ENCODE peak calls at places on chromosomes 2 and 18, in six cellular contexts. I, A, B, H, T and Z are unnamed samples.

GRCh38 chr2:136075466-136075865 is 42.5 kb downstream of the CXCR4 start:
- DNase-seq in T (no peak), B (no peak), A (no peak), H (no peak), I (no peak), Z (no peak)

GRCh38 chr18:63271881-63272299 is 47.7 kb downstream of the BCL2 start:
- DNase-seq in T (no peak), B (no peak), I (no peak), A (no peak), H (no peak), Z (no peak)

GRCh38 chr2:120544522-120544921 is 191.1 kb upstream of the GLI2 start:
- DNase-seq in H (no peak), I (no peak), T (no peak), B (no peak), A (no peak), Z (no peak)

GRCh38 chr2:120828832-120829632 is 93.4 kb downstream of the GLI2 start:
- DNase-seq in A (no peak), I (no peak), H (no peak), B (no peak), T (no peak), Z (no peak)

GRCh38 chr2:237987263-237987662 is 20.4 kb downstream of the UBE2F start:
- DNase-seq in T (no peak), B (no peak), H (no peak), I (no peak), A (no peak), Z (no peak)

GRCh38 chr2:217717541-217717940 is 285.3 kb downstream of the TNS1 start:
- DNase-seq in T (no peak), I (no peak), A (no peak), B (no peak), H (no peak), Z (no peak)

GRCh38 chr2:215436705-215437570 is 1.1 kb upstream of the FN1 start:
- DNase-seq in T (no peak), H (no peak), I (no peak), A (no peak), B (no peak), Z (peak)

GRCh38 chr2:88626171-88627054 is 851 bp downstream of the EIF2AK3 start:
- DNase-seq in B (no peak), I (peak), H (peak), T (no peak), A (peak), Z (peak)

GRCh38 chr2:156598563-156598962 is 162.4 kb downstream of the GPD2 start:
- DNase-seq in H (no peak), T (no peak), A (no peak), I (no peak), B (no peak), Z (no peak)

GRCh38 chr2:36800381-36800780 is 103.9 kb downstream of the VIT start:
- DNase-seq in B (peak), I (no peak), H (peak), T (no peak), A (no peak), Z (peak)

GRCh38 chr2:72146357-72147302 is 1.0 kb downstream of the CYP26B1 start:
- DNase-seq in I (no peak), A (no peak), T (no peak), H (no peak), B (peak), Z (no peak)